ENCODE peak calls at places on chromosomes 5 and 9, in six cellular contexts. Y, K, Q, H, M and A are unnamed samples.

GRCh38 chr5:95081500-95082355 is 203.2 kb downstream of the MCTP1 start:
- DNase-seq in Q (peak; percentile 29), H (peak; percentile 89), K (no peak), M (no peak), Y (peak; percentile 26), A (no peak)

GRCh38 chr9:134988706-134989105 is 71.0 kb upstream of the FCN1 start:
- DNase-seq in K (no peak), H (peak; percentile 52), Q (no peak), M (no peak), Y (no peak), A (no peak)

GRCh38 chr9:33800886-33801285 is 5.5 kb downstream of the PRSS3 start:
- DNase-seq in K (no peak), H (no peak), M (no peak), Q (no peak), Y (no peak), A (no peak)

GRCh38 chr5:9302228-9302627 is 243.6 kb downstream of the SEMA5A start:
- DNase-seq in M (no peak), Q (no peak), Y (no peak), K (no peak), H (no peak), A (no peak)

GRCh38 chr5:178535299-178536175 is 54.7 kb downstream of the COL23A1 start:
- DNase-seq in H (peak; percentile 95), Q (peak; percentile 83), M (no peak), K (no peak), Y (no peak), A (peak; percentile 25)

GRCh38 chr5:58505502-58505901 is 14.3 kb downstream of the GAPT start:
- DNase-seq in H (no peak), M (no peak), K (no peak), Y (no peak), Q (no peak), A (no peak)

GRCh38 chr9:92406506-92406905 is 2.1 kb upstream of the OGN start:
- DNase-seq in K (peak; percentile 47), M (no peak), Y (no peak), H (no peak), Q (no peak), A (no peak)

GRCh38 chr5:10553476-10553875 is 10.4 kb upstream of the ANKRD33B start:
- DNase-seq in H (no peak), Y (no peak), Q (no peak), K (no peak), M (no peak), A (no peak)

GRCh38 chr9:73154760-73155159 is 3.1 kb downstream of the ANXA1 start:
- DNase-seq in M (no peak), Y (no peak), Q (no peak), K (no peak), H (no peak), A (no peak)

GRCh38 chr9:22084336-22085035 is 75.4 kb upstream of the CDKN2B start:
- DNase-seq in H (no peak), K (no peak), Y (peak; percentile 71), Q (no peak), M (no peak), A (no peak)

GRCh38 chr9:70403166-70403565 is 11.3 kb downstream of the KLF9 start:
- DNase-seq in Q (no peak), M (no peak), H (no peak), K (no peak), Y (no peak), A (no peak)

GRCh38 chr9:87635656-87636501 is 90.0 kb upstream of the CTSL start:
- DNase-seq in H (no peak), Y (no peak), Q (no peak), K (no peak), M (no peak), A (no peak)

GRCh38 chr9:125812403-125812802 is 65.2 kb downstream of the PBX3 start:
- DNase-seq in M (no peak), Q (no peak), H (no peak), Y (no peak), K (no peak), A (no peak)

GRCh38 chr5:150177721-150178120 is 11.1 kb downstream of the CDX1 start:
- DNase-seq in Y (no peak), M (no peak), H (no peak), K (no peak), Q (no peak), A (no peak)

GRCh38 chr9:127388037-127388855 is 8.7 kb upstream of the SLC2A8 start:
- DNase-seq in H (no peak), Q (no peak), K (no peak), M (peak; percentile 60), Y (peak; percentile 84), A (no peak)

GRCh38 chr5:168885324-168886120 is 306.4 kb upstream of the PANK3 start:
- DNase-seq in Q (no peak), H (no peak), Y (no peak), K (no peak), M (no peak), A (no peak)

GRCh38 chr5:31516802-31517201 is 15.1 kb downstream of the DROSHA start:
- DNase-seq in M (no peak), Y (no peak), H (no peak), K (no peak), Q (no peak), A (no peak)

GRCh38 chr9:94300470-94301301 is 27.8 kb downstream of the NUTM2F start:
- DNase-seq in K (no peak), Y (no peak), Q (peak; percentile 27), M (no peak), H (no peak), A (peak; percentile 51)

GRCh38 chr9:97696025-97696822 is 916 bp downstream of the XPA start:
- DNase-seq in K (no peak), H (no peak), Y (no peak), M (no peak), Q (no peak), A (no peak)

GRCh38 chr9:114930063-114930812 is at the start of gene TNFSF8:
- DNase-seq in K (peak; percentile 65), Y (no peak), M (peak; percentile 48), H (no peak), Q (no peak), A (no peak)

GRCh38 chr9:34490360-34490759 is 31.8 kb downstream of the DNAI1 start:
- DNase-seq in Q (no peak), K (no peak), Y (no peak), H (peak; percentile 29), M (no peak), A (no peak)

GRCh38 chr9:70868661-70869652 is 252.5 kb downstream of the TRPM3 start:
- DNase-seq in Q (no peak), H (no peak), K (no peak), Y (no peak), M (no peak), A (no peak)

GRCh38 chr5:103114440-103114839 is 5.5 kb downstream of the GIN1 start:
- DNase-seq in K (no peak), Y (no peak), H (no peak), Q (no peak), M (no peak), A (no peak)

GRCh38 chr5:55172051-55172899 is 702 bp downstream of the CDC20B start:
- DNase-seq in M (no peak), Q (peak; percentile 89), Y (peak; percentile 66), H (peak; percentile 80), K (peak; percentile 73), A (peak; percentile 76)

GRCh38 chr9:7561527-7561926 is 238.1 kb downstream of the DMAC1 start:
- DNase-seq in M (no peak), H (no peak), Q (no peak), K (no peak), Y (no peak), A (no peak)

GRCh38 chr5:8905021-8905420 is 640.9 kb downstream of the SEMA5A start:
- DNase-seq in Y (peak; percentile 63), M (no peak), Q (no peak), H (no peak), K (no peak), A (no peak)

GRCh38 chr5:9658726-9659125 is 28.6 kb upstream of the TAS2R1 start:
- DNase-seq in K (no peak), H (no peak), Q (no peak), M (no peak), Y (no peak), A (no peak)

GRCh38 chr9:34457266-34458012 is 931 bp downstream of the FAM219A start:
- DNase-seq in H (peak; percentile 96), M (no peak), Y (no peak), Q (peak; percentile 52), K (no peak), A (peak; percentile 24)